ENCODE peak calls at places on chromosomes 4 and X, in eight cellular contexts. L, F, C, E, G, U, K and J are unnamed samples.
A peak's percentile ranks its signal among the peaks of the same experiment; 100 is the strongest.

GRCh38 chrX:108396188-108396885 is 41.9 kb downstream of the COL4A6 start:
- DNase-seq in L (no peak), F (no peak), C (peak; percentile 15), E (peak; percentile 88), G (no peak), U (peak; percentile 87), K (no peak), J (no peak)

GRCh38 chr4:108107116-108107515 is 61.6 kb downstream of the LEF1 start:
- DNase-seq in L (no peak), F (no peak), C (no peak), E (no peak), G (no peak), U (no peak), K (no peak), J (no peak)

GRCh38 chr4:152778656-152779512 is 646 bp downstream of the TIGD4 start:
- DNase-seq in L (peak; percentile 15), F (no peak), C (no peak), E (peak; percentile 27), G (no peak), U (peak; percentile 21), K (no peak), J (peak; percentile 47)

GRCh38 chrX:87516716-87517115 is 886 bp upstream of the KLHL4 start:
- DNase-seq in L (no peak), F (no peak), C (peak; percentile 15), E (peak; percentile 72), G (no peak), U (peak; percentile 60), K (no peak), J (no peak)

GRCh38 chrX:40143001-40143400 is 45.2 kb upstream of the BCOR start:
- DNase-seq in L (no peak), F (no peak), C (no peak), E (no peak), G (no peak), U (no peak), K (no peak), J (no peak)

GRCh38 chr4:3302786-3303444 is 10.1 kb downstream of the RGS12 start:
- DNase-seq in L (no peak), F (no peak), C (no peak), E (no peak), G (no peak), U (no peak), K (no peak), J (peak; percentile 19)

GRCh38 chr4:82744284-82744963 is 54.2 kb downstream of the SCD5 start:
- DNase-seq in L (no peak), F (no peak), C (no peak), E (peak; percentile 97), G (no peak), U (peak; percentile 99), K (no peak), J (no peak)

GRCh38 chrX:14939644-14940043 is 66.4 kb downstream of the MOSPD2 start:
- DNase-seq in L (no peak), F (no peak), C (no peak), E (no peak), G (no peak), U (no peak), K (no peak), J (no peak)

GRCh38 chrX:150616863-150617198 is 48.4 kb downstream of the MTM1 start:
- DNase-seq in L (no peak), F (no peak), C (no peak), E (no peak), G (no peak), U (no peak), K (no peak), J (no peak)

GRCh38 chr4:88792821-88793220 is 95.2 kb upstream of the NAP1L5 start:
- DNase-seq in L (no peak), F (no peak), C (no peak), E (no peak), G (no peak), U (peak; percentile 69), K (no peak), J (no peak)

GRCh38 chrX:8235026-8235425 is 64.0 kb upstream of the VCX2 start:
- DNase-seq in L (no peak), F (no peak), C (no peak), E (peak; percentile 64), G (no peak), U (peak; percentile 44), K (no peak), J (no peak)

GRCh38 chr4:76767983-76768382 is 130.0 kb downstream of the SOWAHB start:
- DNase-seq in L (no peak), F (no peak), C (peak; percentile 60), E (no peak), G (no peak), U (peak; percentile 28), K (no peak), J (no peak)

GRCh38 chr4:170420255-170420693 is 330.5 kb upstream of the AADAT start:
- DNase-seq in L (no peak), F (no peak), C (peak; percentile 94), E (peak; percentile 27), G (no peak), U (peak; percentile 4), K (no peak), J (no peak)

GRCh38 chr4:71400788-71401187 is 62.0 kb downstream of the SLC4A4 start:
- DNase-seq in L (no peak), F (no peak), C (no peak), E (no peak), G (no peak), U (no peak), K (no peak), J (no peak)

GRCh38 chrX:143455045-143455444 is 62.2 kb downstream of the SPANXN3 start:
- DNase-seq in L (no peak), F (no peak), C (no peak), E (no peak), G (no peak), U (no peak), K (no peak), J (no peak)

GRCh38 chrX:314781-315595 is 3.6 kb downstream of the GTPBP6 start:
- DNase-seq in L (no peak), F (no peak), C (no peak), E (no peak), G (no peak), U (no peak), K (no peak), J (peak; percentile 17)

GRCh38 chr4:79281577-79282359 is 44.1 kb downstream of the NAA11 start:
- DNase-seq in L (no peak), F (no peak), C (peak; percentile 19), E (no peak), G (no peak), U (no peak), K (no peak), J (no peak)